ENCODE peak calls at places on chromosomes 7 and 10, in four cellular contexts. D is WTC11, M is A549, S is HCT116. T is an unnamed sample.

GRCh38 chr7:43671520-43671919 is 57.8 kb downstream of the COA1 start:
- DNase-seq in D (no peak), S (no peak), M (no peak), T (no peak)

GRCh38 chr10:46557319-46558140 is 1.1 kb upstream of the GPRIN2 start:
- DNase-seq in D (peak; percentile 65), M (peak; percentile 38), S (no peak), T (no peak)

GRCh38 chr10:52452600-52453493 is 138.8 kb downstream of the DKK1 start:
- DNase-seq in M (no peak), S (no peak), D (no peak), T (no peak)

GRCh38 chr10:36534471-36535002 is 590.9 kb upstream of the ANKRD30A start:
- DNase-seq in M (peak; percentile 3), D (no peak), S (no peak), T (no peak)

GRCh38 chr10:62188021-62188616 is 80.5 kb downstream of the RTKN2 start:
- DNase-seq in D (no peak), S (no peak), M (no peak), T (no peak)

GRCh38 chr10:132479024-132479602 is 58.5 kb upstream of the INPP5A start:
- DNase-seq in M (no peak), S (no peak), D (peak; percentile 5), T (no peak)

GRCh38 chr7:43496596-43496995 is 86.3 kb upstream of the STK17A start:
- DNase-seq in M (no peak), S (no peak), D (no peak), T (no peak)

GRCh38 chr7:2116903-2117680 is 115.7 kb downstream of the MAD1L1 start:
- DNase-seq in M (no peak), S (no peak), D (no peak), T (peak; percentile 81)

GRCh38 chr7:27795977-27796376 is 56.0 kb downstream of the TAX1BP1 start:
- DNase-seq in S (no peak), M (no peak), D (no peak), T (no peak)

GRCh38 chr7:22651534-22652243 is 75.3 kb upstream of the IL6 start:
- DNase-seq in S (no peak), D (no peak), M (no peak), T (no peak)

GRCh38 chr10:50552308-50552707 is 71.4 kb downstream of the SGMS1 start:
- DNase-seq in M (no peak), S (no peak), D (no peak), T (no peak)

GRCh38 chr7:48154792-48155413 is 16.4 kb upstream of the ABCA13 start:
- DNase-seq in M (peak; percentile 48), S (peak; percentile 28), D (peak; percentile 40), T (peak; percentile 32)

GRCh38 chr7:1975581-1975980 is 257.2 kb downstream of the MAD1L1 start:
- DNase-seq in M (no peak), S (no peak), D (no peak), T (no peak)

DNA sequence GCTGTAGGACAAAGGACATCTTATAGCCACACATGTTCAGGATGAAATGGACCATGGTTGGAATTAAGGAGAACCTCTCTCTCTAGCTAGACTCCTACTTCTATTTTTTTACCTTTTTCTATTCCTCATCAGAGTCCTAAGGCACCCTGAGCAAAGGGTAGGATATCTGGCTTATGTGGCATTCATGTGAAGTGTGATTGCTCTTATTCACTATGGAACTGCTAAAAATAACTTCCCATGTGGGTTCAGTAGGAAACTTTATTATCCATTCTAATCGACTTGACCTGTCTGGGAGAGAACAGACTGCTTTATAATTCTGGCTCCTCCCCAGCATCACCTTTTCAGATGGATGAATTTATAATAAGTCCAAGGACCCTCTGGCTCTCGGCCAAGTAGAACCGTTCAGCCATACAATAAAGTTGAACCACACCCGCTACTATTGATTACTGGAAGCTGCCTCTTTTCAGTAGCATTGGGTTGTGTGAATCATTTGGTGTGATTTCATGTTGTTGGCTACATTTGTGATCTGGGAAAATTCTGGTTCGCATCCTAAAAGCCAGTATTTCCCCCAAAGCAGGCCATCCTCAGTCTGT is 117.5 kb downstream of the NRF1 start:
- DNase-seq in D (no peak), M (no peak), S (no peak), T (no peak)
- TF ChIP-seq MAX in D (no peak), M (no peak), S (no peak), T (no peak)

GRCh38 chr7:82521906-82522445 is 78.4 kb upstream of the CACNA2D1 start:
- DNase-seq in M (no peak), D (no peak), S (no peak), T (no peak)
- TF ChIP-seq MAX in M (no peak), D (no peak), S (no peak), T (no peak)

GRCh38 chr10:122469848-122470247 is 8.5 kb downstream of the HTRA1 start:
- DNase-seq in S (no peak), M (no peak), D (no peak), T (no peak)

GRCh38 chr10:122468220-122468922 is 7.0 kb downstream of the HTRA1 start:
- DNase-seq in D (no peak), M (no peak), S (no peak), T (no peak)

GRCh38 chr10:122466866-122467470 is 5.6 kb downstream of the HTRA1 start:
- DNase-seq in M (no peak), D (no peak), S (no peak), T (no peak)

GRCh38 chr10:122471531-122472177 is 10.3 kb downstream of the HTRA1 start:
- DNase-seq in M (no peak), S (no peak), D (no peak), T (no peak)

GRCh38 chr10:122468923-122469781 is 7.8 kb downstream of the HTRA1 start:
- DNase-seq in S (peak; percentile 41), M (peak; percentile 89), D (no peak), T (no peak)
- TF ChIP-seq MAX in S (no peak), M (peak; percentile 51), D (no peak), T (peak; percentile 70)

DNA sequence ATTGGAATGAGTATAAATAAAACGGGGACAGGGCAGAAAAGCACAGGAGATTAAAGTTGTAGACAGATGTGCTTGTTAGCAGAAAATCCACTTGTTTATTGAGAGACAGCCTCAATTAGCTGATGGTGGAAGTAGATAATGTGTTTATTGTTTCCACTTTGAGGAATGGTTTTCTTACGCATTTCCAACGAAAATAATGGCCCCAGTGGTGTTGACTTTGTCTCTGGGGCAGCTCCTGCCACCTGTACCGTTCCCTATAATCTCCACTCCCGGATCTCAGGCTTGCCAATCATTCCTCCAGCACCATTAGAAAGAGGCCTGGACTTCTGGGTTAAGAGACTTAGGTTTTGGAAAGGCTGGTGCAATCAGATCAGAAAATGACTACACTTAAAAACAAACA is 638.7 kb downstream of the PARD3 start:
- DNase-seq in S (no peak), D (no peak), M (no peak), T (no peak)
- TF ChIP-seq MAX in S (no peak), D (no peak), M (no peak), T (no peak)

GRCh38 chr10:76287856-76288255 is 856.4 kb downstream of the LRMDA start:
- DNase-seq in S (no peak), M (no peak), D (no peak), T (no peak)
- TF ChIP-seq MAX in S (no peak), M (no peak), D (no peak), T (no peak)